ENCODE peak calls at places on chromosomes 1 and 21, in four cellular contexts. S, U, Y and Z are unnamed samples.

GRCh38 chr21:26057488-26058170 is 112.9 kb downstream of the APP start:
- DNase-seq in S (no peak), U (no peak), Y (no peak), Z (no peak)

GRCh38 chr1:5590717-5591116 is 401.5 kb downstream of the NPHP4 start:
- DNase-seq in S (no peak), U (no peak), Y (no peak), Z (no peak)

GRCh38 chr1:212968385-212968863 is 18.1 kb downstream of the VASH2 start:
- DNase-seq in S (no peak), U (no peak), Y (no peak), Z (no peak)

GRCh38 chr1:61043010-61043820 is 39.1 kb upstream of the NFIA start:
- DNase-seq in S (peak; percentile 93), U (peak; percentile 91), Y (peak; percentile 89), Z (peak; percentile 93)

GRCh38 chr1:22866868-22867267 is 105.8 kb downstream of the LACTBL1 start:
- DNase-seq in S (no peak), U (no peak), Y (no peak), Z (no peak)

GRCh38 chr1:228984646-228985631 is 249.7 kb downstream of the RHOU start:
- DNase-seq in S (no peak), U (no peak), Y (no peak), Z (no peak)

GRCh38 chr1:164726235-164726634 is 167.3 kb downstream of the PBX1 start:
- DNase-seq in S (no peak), U (no peak), Y (no peak), Z (no peak)

GRCh38 chr1:68174173-68175113 is 57.9 kb downstream of the WLS start:
- DNase-seq in S (peak; percentile 74), U (peak; percentile 71), Y (peak; percentile 2), Z (peak; percentile 93)

GRCh38 chr1:5865774-5866173 is 126.5 kb downstream of the NPHP4 start:
- DNase-seq in S (no peak), U (no peak), Y (no peak), Z (no peak)

GRCh38 chr21:38544681-38545080 is 46.4 kb upstream of the ERG start:
- DNase-seq in S (no peak), U (no peak), Y (no peak), Z (no peak)

GRCh38 chr1:32393832-32394140 is 455 bp downstream of the BSDC1 start:
- DNase-seq in S (no peak), U (no peak), Y (no peak), Z (no peak)

GRCh38 chr1:112674986-112675727 is 698 bp downstream of the MOV10 start:
- DNase-seq in S (peak; percentile 74), U (no peak), Y (peak; percentile 62), Z (no peak)

GRCh38 chr21:31347435-31348032 is 3.5 kb upstream of the TIAM1 start:
- DNase-seq in S (no peak), U (no peak), Y (peak; percentile 8), Z (no peak)

GRCh38 chr1:180101411-180101810 is 53.3 kb upstream of the QSOX1 start:
- DNase-seq in S (no peak), U (no peak), Y (no peak), Z (no peak)

GRCh38 chr1:166184897-166185296 is 18.1 kb upstream of the FAM78B start:
- DNase-seq in S (no peak), U (no peak), Y (no peak), Z (no peak)

GRCh38 chr1:56686171-56686570 is 41.1 kb downstream of the PRKAA2 start:
- DNase-seq in S (no peak), U (no peak), Y (no peak), Z (no peak)

GRCh38 chr1:39436842-39437241 is 54.6 kb upstream of the BMP8A start:
- DNase-seq in S (no peak), U (no peak), Y (no peak), Z (no peak)

GRCh38 chr1:55309786-55310516 is 94.8 kb upstream of the USP24 start:
- DNase-seq in S (no peak), U (no peak), Y (no peak), Z (no peak)

GRCh38 chr1:55310517-55310927 is 95.4 kb upstream of the USP24 start:
- DNase-seq in S (no peak), U (no peak), Y (no peak), Z (no peak)

GRCh38 chr1:55311057-55311631 is 96.0 kb upstream of the USP24 start:
- DNase-seq in S (no peak), U (no peak), Y (no peak), Z (no peak)

GRCh38 chr1:55311979-55312378 is 96.8 kb upstream of the USP24 start:
- DNase-seq in S (no peak), U (no peak), Y (no peak), Z (no peak)

DNA sequence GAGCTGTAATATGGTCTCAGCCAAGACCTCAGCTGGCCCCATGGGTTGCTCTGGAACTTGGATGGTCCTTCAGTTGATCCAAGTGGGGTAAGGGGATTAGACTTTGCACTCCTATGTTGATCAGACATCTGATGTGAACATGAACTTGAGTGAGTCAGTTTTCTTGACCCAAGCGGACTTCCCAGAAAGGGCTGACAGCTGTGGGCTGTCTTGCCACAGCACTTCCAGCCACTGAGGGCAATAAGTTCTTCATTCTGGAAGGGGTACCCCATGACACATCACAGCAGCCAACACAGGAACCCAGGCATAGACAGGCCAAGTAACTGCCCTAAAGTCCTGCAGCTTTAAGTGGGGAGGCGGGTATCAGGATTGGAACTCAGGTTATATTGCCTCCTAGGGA is 93.9 kb upstream of the USP24 start:
- DNase-seq in S (no peak), U (no peak), Y (no peak), Z (no peak)
- TF ChIP-seq CTCF in S (no peak), U (no peak), Y (no peak), Z (no peak)

GRCh38 chr1:38326135-38326534 is 279.5 kb upstream of the POU3F1 start:
- DNase-seq in S (no peak), U (no peak), Y (no peak), Z (no peak)

GRCh38 chr1:38328278-38329035 is 281.9 kb upstream of the POU3F1 start:
- DNase-seq in S (no peak), U (no peak), Y (no peak), Z (peak; percentile 42)

GRCh38 chr1:38330799-38331198 is 284.2 kb upstream of the POU3F1 start:
- DNase-seq in S (no peak), U (no peak), Y (no peak), Z (peak; percentile 63)

GRCh38 chr1:38329644-38330043 is 283.1 kb upstream of the POU3F1 start:
- DNase-seq in S (no peak), U (no peak), Y (no peak), Z (peak; percentile 53)

DNA sequence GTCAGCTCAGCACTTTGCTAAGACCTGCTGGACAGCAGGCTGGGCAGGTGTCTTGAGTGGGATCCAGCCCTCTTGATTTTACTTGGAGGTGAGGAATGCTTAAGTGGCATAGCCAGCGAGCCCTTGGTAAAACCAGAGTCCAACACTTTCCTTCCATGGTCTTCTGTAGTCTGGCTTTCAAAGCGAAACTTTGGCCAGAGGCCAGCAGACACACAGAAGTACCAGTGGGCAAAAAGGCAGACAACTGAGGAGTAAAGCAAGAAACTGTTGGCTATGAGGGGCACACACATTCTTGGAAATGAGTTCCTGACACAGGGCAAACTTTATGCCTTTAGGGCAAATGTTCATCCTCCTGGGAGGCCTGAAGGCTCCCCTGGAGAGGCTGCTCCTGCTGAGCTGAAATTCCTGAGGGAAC is 281.0 kb upstream of the POU3F1 start:
- DNase-seq in S (no peak), U (no peak), Y (no peak), Z (peak; percentile 78)
- TF ChIP-seq CTCF in S (no peak), U (no peak), Y (no peak), Z (no peak)

GRCh38 chr1:223175633-223176032 is 32.6 kb upstream of the TLR5 start:
- DNase-seq in S (no peak), U (no peak), Y (no peak), Z (no peak)

GRCh38 chr1:223176437-223176836 is 33.4 kb upstream of the TLR5 start:
- DNase-seq in S (no peak), U (no peak), Y (no peak), Z (no peak)

GRCh38 chr1:223179280-223179679 is 36.2 kb upstream of the TLR5 start:
- DNase-seq in S (no peak), U (no peak), Y (no peak), Z (no peak)

GRCh38 chr1:223177681-223178080 is 34.6 kb upstream of the TLR5 start:
- DNase-seq in S (no peak), U (peak; percentile 59), Y (no peak), Z (no peak)

GRCh38 chr1:223175032-223175431 is 32.0 kb upstream of the TLR5 start:
- DNase-seq in S (no peak), U (no peak), Y (no peak), Z (no peak)
- TF ChIP-seq CTCF in S (no peak), U (no peak), Y (no peak), Z (no peak)

DNA sequence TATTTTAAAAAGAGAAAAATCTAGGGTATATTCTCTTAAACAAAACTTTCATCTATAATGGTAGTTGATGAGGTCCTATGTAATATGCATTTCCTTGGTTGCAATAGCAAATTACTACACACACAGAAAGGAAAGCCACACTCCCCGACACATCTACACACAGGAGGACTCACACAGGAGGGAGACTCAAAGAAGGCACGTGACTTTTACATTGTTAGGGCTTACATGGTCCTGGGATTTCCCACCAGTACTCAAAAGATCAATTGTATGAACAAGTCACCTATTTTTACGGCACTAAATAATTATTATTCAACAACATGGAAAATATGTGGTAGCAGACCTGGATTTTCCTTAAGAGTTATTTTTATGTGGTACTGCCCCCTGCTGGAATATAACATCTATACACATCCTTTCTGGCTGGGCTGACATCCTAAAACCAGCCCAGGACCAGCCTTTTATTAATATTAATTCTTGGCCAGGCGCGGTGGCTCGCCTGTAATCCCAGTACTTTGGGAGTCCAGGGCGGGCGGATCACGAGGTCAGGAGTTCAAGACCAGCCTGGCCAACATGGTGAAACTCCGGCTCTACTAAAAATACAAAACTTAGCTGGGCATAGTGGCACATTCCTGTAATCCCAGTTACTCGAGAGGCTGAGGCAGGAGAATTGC is 33.9 kb upstream of the LGALS8 start:
- DNase-seq in S (no peak), U (no peak), Y (no peak), Z (no peak)
- TF ChIP-seq CTCF in S (peak; percentile 87), U (peak; percentile 48), Y (peak; percentile 77), Z (peak; percentile 69)

DNA sequence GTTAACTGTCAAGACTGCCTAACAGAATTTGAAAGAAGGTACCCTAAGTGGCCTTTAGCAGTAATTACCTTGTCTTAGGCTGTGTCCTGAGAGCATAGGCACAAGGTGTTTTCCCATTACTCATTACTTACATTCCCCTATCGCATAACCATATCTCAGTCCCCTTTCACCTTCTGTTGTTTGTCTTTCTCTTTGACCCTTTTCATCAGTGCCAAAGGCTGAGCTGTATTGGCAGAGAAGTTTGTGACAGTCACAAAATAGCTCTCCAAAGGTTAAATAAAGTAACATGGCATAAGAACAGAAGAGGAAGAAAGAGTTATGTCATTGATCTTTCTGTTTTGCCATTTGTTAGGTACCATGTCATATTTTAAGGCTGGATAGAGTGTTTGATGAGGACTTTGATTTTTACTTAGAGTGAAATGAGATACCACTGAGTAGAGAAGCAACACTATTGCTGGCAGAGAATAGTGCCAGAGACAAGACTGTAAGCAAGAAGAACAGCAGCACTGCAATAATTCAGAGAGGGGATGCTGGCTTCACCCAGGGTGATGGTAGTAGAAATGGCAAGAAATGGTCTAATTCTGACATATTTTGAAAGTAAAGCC is 497.8 kb downstream of the TTLL7 start:
- DNase-seq in S (no peak), U (no peak), Y (no peak), Z (no peak)
- TF ChIP-seq CTCF in S (no peak), U (no peak), Y (no peak), Z (no peak)

GRCh38 chr1:236618507-236618906 is 14.2 kb upstream of the HEATR1 start:
- DNase-seq in S (no peak), U (no peak), Y (no peak), Z (no peak)

GRCh38 chr1:236619398-236619797 is 15.1 kb upstream of the HEATR1 start:
- DNase-seq in S (no peak), U (no peak), Y (no peak), Z (no peak)

GRCh38 chr1:236612349-236612748 is 8.0 kb upstream of the HEATR1 start:
- DNase-seq in S (no peak), U (no peak), Y (no peak), Z (no peak)

GRCh38 chr1:236615399-236616148 is 11.3 kb upstream of the HEATR1 start:
- DNase-seq in S (no peak), U (no peak), Y (no peak), Z (no peak)
- TF ChIP-seq CTCF in S (no peak), U (no peak), Y (no peak), Z (no peak)